ENCODE peak calls at places on chromosomes 13 and 19, in nine cellular contexts. B, D, M, L, F, Z, K, E and C are unnamed samples.
A peak's percentile ranks its signal among the peaks of the same experiment; 100 is the strongest.

GRCh38 chr13:97798836-97799235 is 154.6 kb upstream of the IPO5 start:
- DNase-seq in B (no peak), D (no peak), M (no peak), L (no peak), F (no peak), Z (no peak), K (no peak), E (no peak), C (no peak)

GRCh38 chr13:26978081-26978860 is 193.3 kb downstream of the USP12 start:
- DNase-seq in B (no peak), D (no peak), M (no peak), L (peak; percentile 51), F (no peak), Z (no peak), K (no peak), E (no peak), C (no peak)

GRCh38 chr19:18090545-18091216 is 3.9 kb upstream of the IL12RB1 start:
- DNase-seq in B (no peak), D (no peak), M (peak; percentile 19), L (no peak), F (peak; percentile 40), Z (no peak), K (no peak), E (no peak), C (no peak)

GRCh38 chr19:49565261-49565660 is 15.1 kb downstream of the NOSIP start:
- DNase-seq in B (no peak), D (no peak), M (no peak), L (no peak), F (peak; percentile 26), Z (no peak), K (no peak), E (no peak), C (no peak)

GRCh38 chr13:51130348-51130747 is 19.3 kb upstream of the C13orf42 start:
- DNase-seq in B (no peak), D (no peak), M (no peak), L (no peak), F (no peak), Z (no peak), K (no peak), E (no peak), C (peak; percentile 7)

GRCh38 chr13:28707629-28708427 is 10.9 kb downstream of the SLC46A3 start:
- DNase-seq in B (no peak), D (no peak), M (no peak), L (no peak), F (peak; percentile 80), Z (no peak), K (no peak), E (no peak), C (peak; percentile 45)

GRCh38 chr19:55131421-55131820 is 14.0 kb upstream of the PPP1R12C start:
- DNase-seq in B (no peak), D (no peak), M (no peak), L (no peak), F (no peak), Z (no peak), K (no peak), E (no peak), C (no peak)

GRCh38 chr19:21586341-21587116 is 81.1 kb downstream of the ZNF429 start:
- DNase-seq in B (no peak), D (no peak), M (no peak), L (no peak), F (no peak), Z (no peak), K (no peak), E (peak; percentile 49), C (no peak)

GRCh38 chr19:40279120-40279551 is 6.0 kb downstream of the AKT2 start:
- DNase-seq in B (no peak), D (no peak), M (no peak), L (peak; percentile 73), F (peak; percentile 69), Z (no peak), K (no peak), E (no peak), C (no peak)

GRCh38 chr13:109093988-109094387 is 464.6 kb downstream of the MYO16 start:
- DNase-seq in B (no peak), D (no peak), M (no peak), L (no peak), F (no peak), Z (no peak), K (no peak), E (no peak), C (no peak)

GRCh38 chr19:16589917-16590316 is 17.7 kb upstream of the SLC35E1 start:
- DNase-seq in B (no peak), D (peak; percentile 33), M (no peak), L (no peak), F (no peak), Z (no peak), K (no peak), E (no peak), C (no peak)

GRCh38 chr19:48424694-48425219 is 21.0 kb upstream of the GRWD1 start:
- DNase-seq in B (no peak), D (no peak), M (peak; percentile 88), L (no peak), F (peak; percentile 71), Z (no peak), K (no peak), E (no peak), C (peak; percentile 40)